ENCODE peak calls at places on chromosomes 3 and 15, in ten cellular contexts. X, I, O, M, G, H, F, Q, Z and S are unnamed samples.

GRCh38 chr15:73114064-73114463 is 61.8 kb downstream of the NEO1 start:
- DNase-seq in I (no peak), Z (no peak), X (no peak), O (no peak), Q (no peak), F (no peak), H (no peak), G (no peak), M (no peak), S (no peak)

GRCh38 chr15:77033729-77034619 is 36.9 kb downstream of the TSPAN3 start:
- DNase-seq in O (no peak), X (no peak), Q (no peak), H (peak; percentile 11), I (peak; percentile 2), F (peak; percentile 7), Z (peak; percentile 80), M (peak; percentile 13), G (no peak), S (no peak)

GRCh38 chr3:166005126-166005525 is 167.9 kb upstream of the BCHE start:
- DNase-seq in H (no peak), G (no peak), I (no peak), O (no peak), Z (no peak), F (no peak), X (no peak), Q (no peak), M (no peak), S (no peak)

GRCh38 chr15:50145451-50145872 is 26.4 kb upstream of the ATP8B4 start:
- DNase-seq in I (no peak), F (no peak), Z (no peak), X (no peak), H (no peak), O (peak; percentile 92), G (peak; percentile 91), M (no peak), Q (no peak), S (peak; percentile 54)

GRCh38 chr3:28726840-28727239 is 378.2 kb upstream of the AZI2 start:
- DNase-seq in H (peak; percentile 19), Q (peak; percentile 27), G (peak; percentile 65), I (peak; percentile 64), F (peak; percentile 14), M (peak; percentile 34), Z (no peak), O (peak; percentile 27), X (no peak), S (no peak)

GRCh38 chr3:168828943-168829342 is 733.2 kb upstream of the GOLIM4 start:
- DNase-seq in H (no peak), F (no peak), O (no peak), M (no peak), I (no peak), X (no peak), Z (no peak), G (no peak), Q (no peak), S (no peak)

GRCh38 chr3:58386966-58387365 is 46.7 kb downstream of the PDHB start:
- DNase-seq in Z (no peak), Q (peak; percentile 27), G (peak; percentile 90), H (no peak), X (no peak), M (peak; percentile 38), I (no peak), F (peak; percentile 87), O (peak; percentile 68), S (no peak)

GRCh38 chr3:12458901-12459300 is 25.4 kb upstream of the TSEN2 start:
- DNase-seq in X (no peak), Z (no peak), H (no peak), O (peak; percentile 49), F (no peak), I (no peak), G (peak; percentile 56), M (no peak), Q (no peak), S (no peak)

GRCh38 chr15:70217246-70218160 is 119.8 kb upstream of the TLE3 start:
- DNase-seq in G (no peak), O (no peak), Q (no peak), Z (peak; percentile 74), X (no peak), H (no peak), M (no peak), I (no peak), F (no peak), S (no peak)

GRCh38 chr3:18812316-18812715 is 336.0 kb upstream of the KCNH8 start:
- DNase-seq in Q (no peak), X (no peak), F (no peak), M (no peak), H (no peak), G (peak; percentile 83), I (no peak), O (no peak), Z (no peak), S (no peak)

GRCh38 chr3:194132465-194133358 is 3.2 kb upstream of the HES1 start:
- DNase-seq in M (no peak), Z (no peak), F (no peak), H (no peak), X (no peak), G (peak; percentile 16), Q (no peak), I (no peak), O (no peak), S (no peak)

DNA sequence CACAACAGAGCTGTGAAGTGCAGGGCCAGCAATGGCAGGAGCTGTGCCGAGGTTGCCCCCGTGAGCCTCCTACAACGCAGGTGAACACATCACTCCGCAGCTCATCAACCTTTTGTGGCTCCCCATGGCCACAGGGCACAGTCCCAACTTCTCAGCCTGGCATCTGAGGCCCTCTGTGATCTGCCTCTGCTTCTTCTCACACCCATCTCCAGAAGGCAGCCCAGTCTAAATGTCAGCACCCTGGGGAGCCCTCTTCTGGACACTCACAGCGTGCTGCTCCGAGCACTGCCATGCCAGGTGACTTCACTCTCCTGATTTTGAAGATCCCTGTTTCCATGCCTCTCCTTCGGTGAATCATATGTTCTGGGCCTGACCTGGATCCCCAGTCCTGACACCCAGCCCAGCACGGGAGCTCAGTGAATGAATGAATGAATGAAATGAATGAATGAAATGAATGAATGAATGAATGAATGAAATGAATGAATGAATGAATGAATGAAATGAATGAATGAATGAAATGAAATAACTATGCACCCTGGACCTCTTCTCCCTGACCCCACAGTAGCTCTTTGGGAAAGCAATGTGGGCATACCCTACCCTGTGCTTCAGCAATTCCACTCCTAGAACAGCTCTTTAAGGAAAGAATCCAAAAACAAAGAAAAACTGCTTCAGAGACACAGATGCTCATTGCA is 17.9 kb upstream of the SKIC8 start:
- DNase-seq in M (no peak), H (no peak), O (peak; percentile 12), Q (no peak), F (no peak), I (no peak), G (no peak), Z (no peak), X (no peak), S (no peak)
- TF ChIP-seq CTCF in M (peak; percentile 16), H (no peak), O (no peak), Q (no peak), F (no peak), I (no peak), G (peak; percentile 9), Z (no peak), X (no peak), S (peak; percentile 44)

GRCh38 chr15:68113273-68113672 is 59.2 kb downstream of the PIAS1 start:
- DNase-seq in Q (no peak), G (peak; percentile 35), I (no peak), X (no peak), M (no peak), O (peak; percentile 51), Z (no peak), F (no peak), H (no peak), S (peak; percentile 50)
- H3K4me3 ChIP-seq in Q (peak overlapping the region; percentile 54), G (no peak overlapping the region), I (no peak overlapping the region), X (no peak overlapping the region), M (no peak overlapping the region), O (no peak overlapping the region), Z (no peak overlapping the region), F (no peak overlapping the region), H (no peak overlapping the region), S (no peak overlapping the region)

GRCh38 chr3:35778201-35778600 is 138.9 kb downstream of the ARPP21 start:
- DNase-seq in H (no peak), I (no peak), Q (no peak), O (no peak), F (no peak), X (no peak), M (no peak), Z (no peak), G (no peak), S (no peak)

GRCh38 chr3:35780800-35781199 is 141.5 kb downstream of the ARPP21 start:
- DNase-seq in I (no peak), H (no peak), M (no peak), Q (no peak), X (no peak), G (no peak), O (no peak), F (no peak), Z (no peak), S (no peak)

GRCh38 chr3:35776346-35776745 is 137.0 kb downstream of the ARPP21 start:
- DNase-seq in Z (no peak), F (no peak), H (no peak), O (no peak), X (no peak), I (no peak), G (no peak), Q (no peak), M (no peak), S (no peak)

GRCh38 chr3:35777065-35777464 is 137.7 kb downstream of the ARPP21 start:
- DNase-seq in H (no peak), I (no peak), Q (no peak), F (no peak), G (no peak), Z (no peak), X (no peak), M (no peak), O (no peak), S (no peak)

DNA sequence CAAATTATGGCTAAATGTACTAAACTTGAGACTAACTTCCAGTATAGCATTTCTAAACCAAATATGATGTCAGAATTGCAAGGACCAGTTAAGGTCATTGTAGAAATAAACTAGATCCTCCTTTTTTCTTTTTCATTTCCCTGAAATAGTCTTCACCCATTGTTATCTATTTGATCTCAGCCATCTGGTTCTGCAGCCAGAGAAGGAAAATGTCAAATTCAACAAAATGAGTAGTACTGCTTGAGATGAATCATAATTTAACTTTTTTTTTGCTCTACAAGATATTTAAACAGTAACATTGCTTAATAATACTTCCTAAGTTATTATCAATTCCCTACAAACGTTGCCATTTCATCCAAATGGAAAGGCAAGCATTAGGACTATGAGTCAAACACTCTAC is 138.2 kb downstream of the ARPP21 start:
- DNase-seq in F (no peak), O (no peak), Q (no peak), X (no peak), I (no peak), Z (no peak), H (no peak), G (peak; percentile 9), M (no peak), S (no peak)
- TF ChIP-seq CTCF in F (no peak), O (no peak), Q (no peak), X (no peak), I (no peak), Z (no peak), H (no peak), G (no peak), M (no peak), S (no peak)

DNA sequence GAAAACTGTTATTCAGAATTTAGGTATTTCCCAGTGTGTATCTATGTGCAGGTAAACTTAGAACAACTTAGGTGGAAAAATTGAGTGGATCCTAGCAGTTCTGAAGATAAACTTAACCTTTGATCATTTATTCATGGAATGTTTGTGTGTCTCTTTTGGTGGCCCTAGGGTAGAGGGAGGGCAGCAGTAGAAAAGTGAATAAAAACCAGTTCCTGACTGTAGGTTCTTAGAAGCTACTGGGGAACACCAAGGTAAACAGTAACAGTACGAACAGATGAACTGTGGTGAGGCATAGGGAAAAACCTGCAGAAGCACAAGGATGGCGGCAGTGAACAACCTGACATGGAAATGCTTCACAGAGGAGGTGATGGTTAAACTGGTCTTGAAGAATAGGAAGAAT is 2.5 kb downstream of the SNRK start:
- DNase-seq in H (no peak), X (no peak), F (no peak), O (no peak), G (no peak), M (no peak), I (no peak), Q (no peak), Z (no peak), S (no peak)
- H3K4me3 ChIP-seq in H (peak overlapping the region; percentile 22), X (peak overlapping the region; percentile 70), F (peak overlapping the region; percentile 64), O (peak overlapping the region; percentile 66), G (no peak overlapping the region), M (peak overlapping the region; percentile 81), I (peak overlapping the region; percentile 63), Q (peak overlapping the region; percentile 77), Z (no peak overlapping the region), S (no peak overlapping the region)